ENCODE peak calls at places on chromosomes 13 and 19, in eight cellular contexts. One of them, this sample, is unnamed.
A peak's percentile ranks its signal among the peaks of the same experiment; 100 is the strongest.

GRCh38 chr19:19304186-19304975 is 15.9 kb downstream of the SUGP1 start:
- DNase-seq in anterior cingulate cortex: peak; percentile 31
- DNase-seq in activated naive CD8-positive, alpha-beta T cell treated with anti-CD3 and anti-CD28 coated beads, Interleukin-2, amount 50 U/mL, for 24 hours: no peak
- DNase-seq in AG20443: peak; percentile 7
- DNase-seq in T-helper 17 cell: no peak
- DNase-seq in endodermal cell: no peak
- DNase-seq in activated T-cell treated with anti-CD3 and anti-CD28 coated beads, Interleukin-2, amount 50 U/mL, for 72 hours: no peak
- DNase-seq in epithelial cell of esophagus: no peak
- DNase-seq in this sample: no peak

GRCh38 chr19:14114854-14115253 is 2.7 kb downstream of the PRKACA start:
- DNase-seq in anterior cingulate cortex: no peak
- DNase-seq in activated naive CD8-positive, alpha-beta T cell treated with anti-CD3 and anti-CD28 coated beads, Interleukin-2, amount 50 U/mL, for 24 hours: peak; percentile 72
- DNase-seq in AG20443: no peak
- DNase-seq in T-helper 17 cell: peak; percentile 33
- DNase-seq in endodermal cell: peak; percentile 83
- DNase-seq in activated T-cell treated with anti-CD3 and anti-CD28 coated beads, Interleukin-2, amount 50 U/mL, for 72 hours: peak; percentile 76
- DNase-seq in epithelial cell of esophagus: peak; percentile 34
- DNase-seq in this sample: no peak

GRCh38 chr19:54478677-54479266 is 5.7 kb upstream of the CDC42EP5 start:
- DNase-seq in anterior cingulate cortex: no peak
- DNase-seq in activated naive CD8-positive, alpha-beta T cell treated with anti-CD3 and anti-CD28 coated beads, Interleukin-2, amount 50 U/mL, for 24 hours: no peak
- DNase-seq in AG20443: peak; percentile 51
- DNase-seq in T-helper 17 cell: no peak
- DNase-seq in endodermal cell: peak; percentile 83
- DNase-seq in activated T-cell treated with anti-CD3 and anti-CD28 coated beads, Interleukin-2, amount 50 U/mL, for 72 hours: no peak
- DNase-seq in epithelial cell of esophagus: peak; percentile 57
- DNase-seq in this sample: peak; percentile 23

GRCh38 chr13:42272115-42272756 is at the start of gene AKAP11:
- DNase-seq in anterior cingulate cortex: peak; percentile 9
- DNase-seq in activated naive CD8-positive, alpha-beta T cell treated with anti-CD3 and anti-CD28 coated beads, Interleukin-2, amount 50 U/mL, for 24 hours: peak; percentile 68
- DNase-seq in AG20443: peak; percentile 61
- DNase-seq in T-helper 17 cell: peak; percentile 35
- DNase-seq in endodermal cell: no peak
- DNase-seq in activated T-cell treated with anti-CD3 and anti-CD28 coated beads, Interleukin-2, amount 50 U/mL, for 72 hours: peak; percentile 65
- DNase-seq in epithelial cell of esophagus: peak; percentile 45
- DNase-seq in this sample: no peak

GRCh38 chr13:71625694-71626093 is 241.3 kb downstream of the DACH1 start:
- DNase-seq in anterior cingulate cortex: no peak
- DNase-seq in activated naive CD8-positive, alpha-beta T cell treated with anti-CD3 and anti-CD28 coated beads, Interleukin-2, amount 50 U/mL, for 24 hours: no peak
- DNase-seq in AG20443: no peak
- DNase-seq in T-helper 17 cell: no peak
- DNase-seq in endodermal cell: no peak
- DNase-seq in activated T-cell treated with anti-CD3 and anti-CD28 coated beads, Interleukin-2, amount 50 U/mL, for 72 hours: no peak
- DNase-seq in epithelial cell of esophagus: peak; percentile 40
- DNase-seq in this sample: no peak

GRCh38 chr13:77386046-77386445 is 59.2 kb upstream of the MYCBP2 start:
- DNase-seq in anterior cingulate cortex: no peak
- DNase-seq in activated naive CD8-positive, alpha-beta T cell treated with anti-CD3 and anti-CD28 coated beads, Interleukin-2, amount 50 U/mL, for 24 hours: no peak
- DNase-seq in AG20443: no peak
- DNase-seq in T-helper 17 cell: no peak
- DNase-seq in endodermal cell: no peak
- DNase-seq in activated T-cell treated with anti-CD3 and anti-CD28 coated beads, Interleukin-2, amount 50 U/mL, for 72 hours: no peak
- DNase-seq in epithelial cell of esophagus: no peak
- DNase-seq in this sample: no peak

GRCh38 chr19:7619671-7620441 is 9.5 kb downstream of the XAB2 start:
- DNase-seq in anterior cingulate cortex: no peak
- DNase-seq in activated naive CD8-positive, alpha-beta T cell treated with anti-CD3 and anti-CD28 coated beads, Interleukin-2, amount 50 U/mL, for 24 hours: no peak
- DNase-seq in AG20443: no peak
- DNase-seq in T-helper 17 cell: no peak
- DNase-seq in endodermal cell: no peak
- DNase-seq in activated T-cell treated with anti-CD3 and anti-CD28 coated beads, Interleukin-2, amount 50 U/mL, for 72 hours: no peak
- DNase-seq in epithelial cell of esophagus: no peak
- DNase-seq in this sample: no peak

GRCh38 chr19:33910922-33911321 is 114.3 kb downstream of the KCTD15 start:
- DNase-seq in anterior cingulate cortex: no peak
- DNase-seq in activated naive CD8-positive, alpha-beta T cell treated with anti-CD3 and anti-CD28 coated beads, Interleukin-2, amount 50 U/mL, for 24 hours: no peak
- DNase-seq in AG20443: no peak
- DNase-seq in T-helper 17 cell: no peak
- DNase-seq in endodermal cell: no peak
- DNase-seq in activated T-cell treated with anti-CD3 and anti-CD28 coated beads, Interleukin-2, amount 50 U/mL, for 72 hours: no peak
- DNase-seq in epithelial cell of esophagus: no peak
- DNase-seq in this sample: no peak

GRCh38 chr13:102620512-102620911 is 23.7 kb downstream of the TPP2 start:
- DNase-seq in anterior cingulate cortex: no peak
- DNase-seq in activated naive CD8-positive, alpha-beta T cell treated with anti-CD3 and anti-CD28 coated beads, Interleukin-2, amount 50 U/mL, for 24 hours: no peak
- DNase-seq in AG20443: no peak
- DNase-seq in T-helper 17 cell: no peak
- DNase-seq in endodermal cell: no peak
- DNase-seq in activated T-cell treated with anti-CD3 and anti-CD28 coated beads, Interleukin-2, amount 50 U/mL, for 72 hours: no peak
- DNase-seq in epithelial cell of esophagus: no peak
- DNase-seq in this sample: no peak

GRCh38 chr13:42401376-42401775 is 129.4 kb downstream of the AKAP11 start:
- DNase-seq in anterior cingulate cortex: no peak
- DNase-seq in activated naive CD8-positive, alpha-beta T cell treated with anti-CD3 and anti-CD28 coated beads, Interleukin-2, amount 50 U/mL, for 24 hours: no peak
- DNase-seq in AG20443: no peak
- DNase-seq in T-helper 17 cell: no peak
- DNase-seq in endodermal cell: no peak
- DNase-seq in activated T-cell treated with anti-CD3 and anti-CD28 coated beads, Interleukin-2, amount 50 U/mL, for 72 hours: no peak
- DNase-seq in epithelial cell of esophagus: peak; percentile 78
- DNase-seq in this sample: peak; percentile 65

GRCh38 chr19:2706251-2706650 is 3.8 kb upstream of the GNG7 start:
- DNase-seq in anterior cingulate cortex: no peak
- DNase-seq in activated naive CD8-positive, alpha-beta T cell treated with anti-CD3 and anti-CD28 coated beads, Interleukin-2, amount 50 U/mL, for 24 hours: no peak
- DNase-seq in AG20443: no peak
- DNase-seq in T-helper 17 cell: no peak
- DNase-seq in endodermal cell: no peak
- DNase-seq in activated T-cell treated with anti-CD3 and anti-CD28 coated beads, Interleukin-2, amount 50 U/mL, for 72 hours: no peak
- DNase-seq in epithelial cell of esophagus: no peak
- DNase-seq in this sample: no peak

GRCh38 chr19:17975032-17975431 is 8.1 kb downstream of the KCNN1 start:
- DNase-seq in anterior cingulate cortex: no peak
- DNase-seq in activated naive CD8-positive, alpha-beta T cell treated with anti-CD3 and anti-CD28 coated beads, Interleukin-2, amount 50 U/mL, for 24 hours: no peak
- DNase-seq in AG20443: no peak
- DNase-seq in T-helper 17 cell: no peak
- DNase-seq in endodermal cell: no peak
- DNase-seq in activated T-cell treated with anti-CD3 and anti-CD28 coated beads, Interleukin-2, amount 50 U/mL, for 72 hours: no peak
- DNase-seq in epithelial cell of esophagus: no peak
- DNase-seq in this sample: no peak

GRCh38 chr19:49333426-49334288 is 1.5 kb upstream of the CD37 start:
- DNase-seq in anterior cingulate cortex: no peak
- DNase-seq in activated naive CD8-positive, alpha-beta T cell treated with anti-CD3 and anti-CD28 coated beads, Interleukin-2, amount 50 U/mL, for 24 hours: peak; percentile 73
- DNase-seq in AG20443: no peak
- DNase-seq in T-helper 17 cell: peak; percentile 53
- DNase-seq in endodermal cell: peak; percentile 44
- DNase-seq in activated T-cell treated with anti-CD3 and anti-CD28 coated beads, Interleukin-2, amount 50 U/mL, for 72 hours: peak; percentile 75
- DNase-seq in epithelial cell of esophagus: peak; percentile 21
- DNase-seq in this sample: no peak

GRCh38 chr19:44642375-44642774 is 1.3 kb upstream of the PVR start:
- DNase-seq in anterior cingulate cortex: no peak
- DNase-seq in activated naive CD8-positive, alpha-beta T cell treated with anti-CD3 and anti-CD28 coated beads, Interleukin-2, amount 50 U/mL, for 24 hours: no peak
- DNase-seq in AG20443: no peak
- DNase-seq in T-helper 17 cell: no peak
- DNase-seq in endodermal cell: no peak
- DNase-seq in activated T-cell treated with anti-CD3 and anti-CD28 coated beads, Interleukin-2, amount 50 U/mL, for 72 hours: no peak
- DNase-seq in epithelial cell of esophagus: no peak
- DNase-seq in this sample: no peak

This sample was measured in foreskin keratinocyte.